ENCODE peak calls at places on chromosomes 16 and 17, in five cellular contexts. N is Panc1, H is prostate gland, B is stomach, W is endothelial cell of umbilical vein. R is an unnamed sample.
A peak's percentile ranks its signal among the peaks of the same experiment; 100 is the strongest.

GRCh38 chr17:22505660-22506059 is 813.3 kb downstream of the KCNJ18 start:
- DNase-seq in N (no peak), H (no peak), B (no peak), W (no peak), R (no peak)

GRCh38 chr16:70804153-70804728 is 3.3 kb upstream of the VAC14 start:
- DNase-seq in N (peak; percentile 27), H (no peak), B (no peak), W (peak; percentile 34), R (no peak)

GRCh38 chr16:46711106-46711769 is 21.8 kb downstream of the ORC6 start:
- DNase-seq in N (no peak), H (no peak), B (no peak), W (no peak), R (no peak)

GRCh38 chr16:71255721-71256120 is 25.2 kb upstream of the HYDIN start:
- DNase-seq in N (no peak), H (no peak), B (no peak), W (no peak), R (no peak)

GRCh38 chr16:23374721-23375120 is 72.6 kb downstream of the SCNN1B start:
- DNase-seq in N (no peak), H (no peak), B (peak; percentile 67), W (no peak), R (no peak)

GRCh38 chr16:78729687-78730086 is 630.2 kb downstream of the WWOX start:
- DNase-seq in N (no peak), H (no peak), B (no peak), W (no peak), R (no peak)

GRCh38 chr16:88345031-88345942 is 37.5 kb upstream of the ZNF469 start:
- DNase-seq in N (no peak), H (no peak), B (no peak), W (no peak), R (no peak)

GRCh38 chr16:67304006-67304405 is 22.5 kb downstream of the KCTD19 start:
- DNase-seq in N (no peak), H (no peak), B (no peak), W (no peak), R (no peak)

GRCh38 chr17:51161541-51161940 is 4.7 kb upstream of the NME2 start:
- DNase-seq in N (no peak), H (no peak), B (no peak), W (no peak), R (no peak)

GRCh38 chr17:50807014-50807413 is 28.4 kb upstream of the WFIKKN2 start:
- DNase-seq in N (no peak), H (no peak), B (no peak), W (no peak), R (no peak)

GRCh38 chr17:62671553-62671952 is 44.1 kb downstream of the MRC2 start:
- DNase-seq in N (no peak), H (peak; percentile 58), B (peak; percentile 71), W (no peak), R (no peak)

GRCh38 chr17:41528959-41529353 is 848 bp upstream of the KRT19 start:
- DNase-seq in N (no peak), H (no peak), B (peak; percentile 59), W (no peak), R (no peak)

GRCh38 chr17:81870155-81870977 is 771 bp downstream of the ARHGDIA start:
- DNase-seq in N (no peak), H (no peak), B (peak; percentile 40), W (peak; percentile 48), R (no peak)

GRCh38 chr17:29760279-29760721 is 137.6 kb upstream of the CORO6 start:
- DNase-seq in N (no peak), H (no peak), B (no peak), W (peak; percentile 57), R (no peak)

GRCh38 chr17:29764217-29764616 is 141.5 kb upstream of the CORO6 start:
- DNase-seq in N (no peak), H (no peak), B (no peak), W (no peak), R (no peak)

GRCh38 chr17:29763273-29763672 is 140.6 kb upstream of the CORO6 start:
- DNase-seq in N (no peak), H (no peak), B (no peak), W (no peak), R (no peak)

GRCh38 chr17:29758255-29758654 is 135.5 kb upstream of the CORO6 start:
- DNase-seq in N (no peak), H (no peak), B (no peak), W (no peak), R (no peak)

DNA sequence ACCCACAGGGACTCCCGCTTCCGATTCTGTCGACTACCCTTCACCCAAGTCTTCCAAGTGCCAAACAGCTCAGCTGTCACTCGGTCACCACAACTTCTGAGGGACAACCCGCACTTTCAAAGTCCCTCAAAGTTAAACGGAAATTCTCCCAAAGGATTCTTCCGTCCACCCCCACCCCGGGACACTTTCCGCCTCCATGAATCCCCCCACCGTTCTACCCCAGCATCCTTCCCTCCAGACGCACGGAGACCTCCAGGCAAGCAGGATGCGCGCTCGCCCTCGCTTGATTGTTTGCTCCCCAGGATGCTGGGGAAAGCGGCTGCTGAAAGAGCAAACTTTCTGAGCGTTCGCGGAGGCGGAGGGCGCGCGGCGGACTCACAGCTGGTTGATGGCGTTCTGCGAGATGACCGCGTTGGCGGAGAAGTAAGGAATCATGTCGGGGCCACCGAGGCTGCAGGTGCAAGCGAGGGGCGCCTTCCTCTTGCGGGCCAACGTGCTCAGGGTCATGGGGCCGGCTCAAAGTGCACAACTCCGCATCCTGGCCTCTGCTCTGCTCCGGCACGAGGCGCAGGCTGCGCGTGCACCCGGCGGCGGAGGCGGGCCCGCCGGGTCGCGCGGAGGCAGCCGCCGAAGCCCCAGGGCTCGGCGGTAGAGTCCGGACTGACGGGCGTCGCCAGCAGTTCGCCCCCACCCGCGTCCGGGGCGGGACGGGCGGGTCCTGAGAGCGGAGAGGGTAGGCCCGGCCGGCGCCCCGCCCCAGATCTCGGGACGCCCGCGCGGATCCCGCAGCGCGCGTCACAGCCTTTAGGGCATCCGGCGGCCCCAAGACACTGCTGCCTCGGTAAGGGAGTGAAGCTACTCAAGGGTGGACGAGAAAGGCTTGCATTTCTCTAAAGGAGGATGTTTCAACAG is 138.3 kb upstream of the CORO6 start:
- DNase-seq in N (no peak), H (peak; percentile 55), B (peak; percentile 82), W (peak; percentile 89), R (peak; percentile 93)
- TF ChIP-seq POLR2AphosphoS5 in N (no peak), H (peak; percentile 11), B (peak; percentile 63), W (peak; percentile 90), R (peak; percentile 74)

GRCh38 chr17:75695141-75695829 is 26.0 kb upstream of the ITGB4 start:
- DNase-seq in N (no peak), H (no peak), B (no peak), W (no peak), R (no peak)

GRCh38 chr17:75695830-75696271 is 25.4 kb upstream of the ITGB4 start:
- DNase-seq in N (no peak), H (peak; percentile 91), B (peak; percentile 82), W (no peak), R (no peak)

GRCh38 chr17:75692976-75693375 is 25.8 kb downstream of the SAP30BP start:
- DNase-seq in N (no peak), H (no peak), B (no peak), W (no peak), R (no peak)

GRCh38 chr17:75693500-75694481 is 26.7 kb downstream of the SAP30BP start:
- DNase-seq in N (no peak), H (peak; percentile 97), B (no peak), W (peak; percentile 78), R (peak; percentile 93)

GRCh38 chr17:75694536-75694935 is 26.7 kb upstream of the ITGB4 start:
- DNase-seq in N (no peak), H (no peak), B (no peak), W (no peak), R (no peak)
- TF ChIP-seq CTCF in N (no peak), H (no peak), B (no peak), W (no peak), R (no peak)

GRCh38 chr16:69396187-69397061 is 10.6 kb upstream of the TERF2 start:
- DNase-seq in N (no peak), H (peak; percentile 82), B (peak; percentile 78), W (peak; percentile 85), R (no peak)
- H3K4me3 ChIP-seq in N (peak overlapping the region; percentile 24), H (no peak overlapping the region), B (no peak overlapping the region), W (no peak overlapping the region), R (no peak overlapping the region)

DNA sequence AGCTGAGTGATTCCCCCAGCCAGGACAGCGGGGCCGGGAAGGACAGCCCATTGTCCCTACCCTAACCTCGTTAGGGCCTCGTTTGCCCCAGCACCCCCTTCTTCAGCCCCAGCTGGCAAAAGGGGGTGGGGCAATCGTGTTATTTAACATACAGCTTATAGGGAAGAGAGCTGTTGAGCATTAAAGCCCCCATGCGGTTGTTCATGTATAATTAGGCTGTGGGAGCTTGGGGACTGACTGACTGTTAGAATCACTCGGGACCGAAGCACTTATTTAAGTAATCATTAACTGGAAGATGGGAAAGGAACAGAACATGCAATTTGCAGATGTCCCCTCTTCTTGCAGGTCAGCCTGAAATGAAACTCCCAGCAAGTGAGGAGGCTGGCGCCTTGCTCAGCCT is 132.0 kb downstream of the OR1D5 start:
- DNase-seq in N (no peak), H (no peak), B (no peak), W (no peak), R (no peak)
- TF ChIP-seq POLR2AphosphoS5 in N (no peak), H (no peak), B (no peak), W (no peak), R (no peak)